ENCODE peak calls at places on chromosomes 13 and 19, in ten cellular contexts. K is endothelial cell of umbilical vein; E is astrocyte of the cerebellum; F is CD4-positive, alpha-beta T cell; X is CD8-positive, alpha-beta T cell; H is fibroblast of pulmonary artery; R is thoracic aorta; I is fibroblast of lung; W is cardiac fibroblast; U is IMR-90. M is an unnamed sample.

GRCh38 chr13:44919103-44919804 is 70.0 kb downstream of the NUFIP1 start:
- DNase-seq in K (no peak), H (no peak), X (no peak), I (no peak), W (no peak), E (no peak), F (no peak), R (no peak), U (no peak), M (peak)

GRCh38 chr19:43662487-43662886 is 7.5 kb downstream of the PLAUR start:
- DNase-seq in R (no peak), U (no peak), E (no peak), F (no peak), X (no peak), K (no peak), H (peak), W (peak), I (no peak), M (no peak)

GRCh38 chr19:6226012-6226411 is 53.8 kb downstream of the MLLT1 start:
- DNase-seq in W (no peak), H (no peak), F (no peak), R (no peak), U (no peak), X (no peak), K (no peak), I (no peak), E (no peak), M (no peak)

GRCh38 chr19:57974434-57974833 is at the start of gene C19orf18:
- DNase-seq in H (no peak), U (no peak), E (no peak), F (no peak), I (no peak), X (no peak), K (no peak), R (no peak), W (no peak), M (no peak)

GRCh38 chr19:3526507-3527244 is 12.3 kb upstream of the TEKTIP1 start:
- DNase-seq in E (no peak), H (no peak), W (no peak), X (no peak), R (no peak), K (no peak), F (no peak), I (no peak), U (no peak), M (peak)

GRCh38 chr19:58326914-58327726 is at the start of gene ZSCAN22:
- DNase-seq in K (peak), E (peak), F (peak), X (peak), H (peak), R (peak), I (peak), W (peak), U (peak), M (peak)

GRCh38 chr19:42158926-42159325 is 26.7 kb upstream of the POU2F2 start:
- DNase-seq in R (no peak), X (no peak), U (no peak), H (peak), W (peak), K (no peak), I (no peak), E (no peak), F (no peak), M (no peak)

GRCh38 chr13:71786815-71787214 is 80.2 kb downstream of the DACH1 start:
- DNase-seq in R (no peak), X (no peak), E (no peak), I (no peak), U (no peak), W (no peak), F (no peak), H (no peak), K (no peak), M (no peak)

GRCh38 chr19:4829001-4829712 is 2.4 kb downstream of the TICAM1 start:
- DNase-seq in E (no peak), I (no peak), H (no peak), U (no peak), W (no peak), K (no peak), R (no peak), F (no peak), X (no peak), M (peak)

GRCh38 chr13:97109256-97109655 is 112.9 kb upstream of the MBNL2 start:
- DNase-seq in I (no peak), E (no peak), X (no peak), W (no peak), R (no peak), H (no peak), K (no peak), U (no peak), F (no peak), M (no peak)

GRCh38 chr13:79492918-79493594 is 12.1 kb downstream of the NDFIP2 start:
- DNase-seq in X (no peak), E (no peak), I (no peak), W (no peak), K (no peak), U (no peak), R (no peak), F (no peak), H (no peak), M (no peak)

GRCh38 chr19:40525234-40526051 is 51.2 kb upstream of the SHKBP1 start:
- DNase-seq in I (no peak), K (no peak), U (no peak), X (no peak), W (no peak), F (no peak), H (no peak), R (no peak), E (no peak), M (no peak)

GRCh38 chr19:34298891-34299510 is 44.6 kb downstream of the GARRE1 start:
- DNase-seq in I (no peak), R (no peak), U (no peak), X (no peak), H (no peak), K (no peak), W (no peak), E (no peak), F (no peak), M (no peak)

GRCh38 chr19:12126707-12127106 is 13.4 kb downstream of the ZNF20 start:
- DNase-seq in F (no peak), I (no peak), W (peak), U (peak), R (no peak), X (peak), H (peak), K (no peak), E (no peak), M (peak)

GRCh38 chr13:49053899-49054298 is 78.2 kb downstream of the FNDC3A start:
- DNase-seq in F (no peak), U (no peak), W (no peak), X (no peak), I (no peak), R (no peak), H (no peak), E (no peak), K (no peak), M (no peak)

GRCh38 chr19:14672043-14672872 is 2.4 kb downstream of the ADGRE3 start:
- DNase-seq in R (no peak), F (no peak), H (no peak), E (no peak), I (no peak), K (no peak), X (no peak), W (no peak), U (no peak), M (no peak)

GRCh38 chr19:5585461-5586299 is 17.9 kb upstream of the TINCR start:
- DNase-seq in K (no peak), F (no peak), I (no peak), E (no peak), H (no peak), W (no peak), R (no peak), X (peak), U (no peak), M (peak)

GRCh38 chr19:17078038-17078919 is 2.7 kb downstream of the MYO9B start:
- DNase-seq in E (no peak), I (no peak), K (no peak), U (no peak), H (no peak), F (no peak), R (no peak), X (no peak), W (no peak), M (no peak)

GRCh38 chr19:3950871-3951861 is 18.3 kb downstream of the NMRK2 start:
- DNase-seq in U (no peak), K (no peak), X (peak), F (no peak), H (no peak), W (no peak), I (peak), E (no peak), R (no peak), M (peak)

GRCh38 chr13:19681517-19681916 is 48.1 kb downstream of the MPHOSPH8 start:
- DNase-seq in H (no peak), W (no peak), E (no peak), R (no peak), I (no peak), F (no peak), U (peak), X (no peak), K (peak), M (no peak)

GRCh38 chr13:95360464-95361097 is 59.3 kb upstream of the ABCC4 start:
- DNase-seq in H (peak), E (no peak), R (no peak), W (no peak), X (no peak), I (peak), K (no peak), F (no peak), U (peak), M (no peak)

GRCh38 chr19:16957151-16957662 is 68.4 kb downstream of the F2RL3 start:
- DNase-seq in K (no peak), R (no peak), I (no peak), E (no peak), U (no peak), F (no peak), W (peak), H (peak), X (no peak), M (no peak)

GRCh38 chr13:31543190-31543589 is 196.1 kb upstream of the RXFP2 start:
- DNase-seq in E (no peak), X (no peak), U (no peak), W (no peak), R (no peak), H (no peak), K (no peak), F (no peak), I (no peak), M (no peak)

GRCh38 chr13:89628567-89628966 is 1718.9 kb upstream of the MIR17HG start:
- DNase-seq in F (no peak), W (no peak), I (no peak), U (no peak), H (no peak), X (no peak), E (no peak), K (no peak), R (no peak), M (no peak)

GRCh38 chr13:31675521-31675953 is 63.8 kb upstream of the RXFP2 start:
- DNase-seq in E (no peak), I (peak), K (no peak), R (no peak), F (no peak), U (no peak), W (peak), H (peak), X (no peak), M (no peak)

GRCh38 chr19:18118420-18119242 is 21.1 kb downstream of the MAST3 start:
- DNase-seq in U (peak), K (no peak), I (peak), H (peak), R (no peak), E (no peak), W (peak), F (no peak), X (no peak), M (no peak)

GRCh38 chr13:75566658-75567057 is 17.1 kb downstream of the UCHL3 start:
- DNase-seq in I (peak), H (peak), R (no peak), K (peak), W (peak), E (peak), X (no peak), U (peak), F (no peak), M (no peak)

GRCh38 chr19:10796653-10797052 is 39.4 kb downstream of the TMED1 start:
- DNase-seq in W (no peak), X (no peak), K (no peak), U (no peak), R (no peak), H (no peak), E (no peak), I (no peak), F (no peak), M (no peak)

GRCh38 chr13:76764429-76764828 is 121.8 kb downstream of the KCTD12 start:
- DNase-seq in I (peak), R (no peak), H (peak), F (no peak), E (no peak), W (peak), U (peak), K (peak), X (no peak), M (no peak)

GRCh38 chr13:39875111-39875510 is 219.6 kb downstream of the COG6 start:
- DNase-seq in K (no peak), U (no peak), E (no peak), I (no peak), H (peak), X (no peak), W (no peak), F (no peak), R (no peak), M (no peak)

GRCh38 chr19:3784607-3785463 is 1.3 kb downstream of the MATK start:
- DNase-seq in I (no peak), E (no peak), F (no peak), U (no peak), K (no peak), R (no peak), H (no peak), X (no peak), W (no peak), M (no peak)

GRCh38 chr13:50672025-50672424 is 171.5 kb downstream of the DLEU7 start:
- DNase-seq in R (no peak), H (no peak), W (no peak), U (no peak), I (no peak), F (no peak), K (no peak), X (no peak), E (no peak), M (peak)

GRCh38 chr19:48859711-48860572 is 8.5 kb downstream of the PLEKHA4 start:
- DNase-seq in X (no peak), E (no peak), R (no peak), K (no peak), H (no peak), W (no peak), F (no peak), I (no peak), U (no peak), M (peak)

GRCh38 chr13:31322025-31322424 is 122.2 kb downstream of the B3GLCT start:
- DNase-seq in X (no peak), K (no peak), F (no peak), H (peak), E (no peak), W (peak), I (peak), U (peak), R (no peak), M (no peak)

GRCh38 chr19:8831373-8831772 is 731 bp downstream of the ZNF558 start:
- DNase-seq in U (no peak), X (no peak), W (no peak), R (no peak), I (no peak), E (no peak), H (no peak), K (no peak), F (no peak), M (no peak)

GRCh38 chr19:2089001-2089711 is 7.0 kb downstream of the MOB3A start:
- DNase-seq in X (no peak), K (peak), R (no peak), F (no peak), E (no peak), W (peak), U (peak), I (no peak), H (peak), M (no peak)

GRCh38 chr19:2089727-2090053 is 6.4 kb downstream of the MOB3A start:
- DNase-seq in W (no peak), U (no peak), K (no peak), R (no peak), X (no peak), E (no peak), H (no peak), I (no peak), F (no peak), M (no peak)

GRCh38 chr19:2083174-2083854 is 12.8 kb downstream of the MOB3A start:
- DNase-seq in R (no peak), E (no peak), F (peak), K (no peak), X (peak), W (no peak), H (no peak), U (no peak), I (no peak), M (no peak)

GRCh38 chr19:2084993-2085720 is 11.0 kb downstream of the MOB3A start:
- DNase-seq in K (peak), F (peak), W (peak), I (no peak), R (no peak), U (no peak), E (no peak), H (peak), X (peak), M (no peak)

DNA sequence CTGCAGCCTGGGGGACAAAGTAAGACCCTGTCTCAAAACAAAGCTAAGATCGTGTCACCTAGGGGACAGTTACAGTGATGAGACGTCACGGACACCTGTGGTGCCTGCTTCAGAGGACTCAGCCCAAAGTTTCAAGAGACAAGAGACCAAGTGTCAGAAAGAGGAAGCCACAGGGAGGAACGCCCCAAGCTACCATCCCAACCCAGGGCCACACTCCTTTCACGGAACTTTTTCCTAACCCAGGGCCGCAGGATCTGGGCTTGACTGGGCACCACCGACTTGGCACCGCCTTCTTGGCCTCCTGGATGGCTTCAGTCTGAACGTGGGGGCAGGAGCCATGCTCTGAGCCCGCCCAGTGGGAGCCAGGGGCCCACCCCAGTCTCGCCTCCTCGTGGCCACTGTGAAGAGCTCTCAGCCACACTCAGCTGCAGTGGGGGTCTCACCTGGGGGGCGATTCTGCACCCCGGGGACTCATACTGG is 8.5 kb downstream of the MOB3A start:
- DNase-seq in X (no peak), F (no peak), R (no peak), W (no peak), H (no peak), I (no peak), K (no peak), E (no peak), U (no peak), M (no peak)
- TF ChIP-seq CTCF in X (no peak), F (no peak), R (no peak), W (no peak), H (no peak), I (no peak), K (no peak), E (no peak), U (no peak), M (no peak)

DNA sequence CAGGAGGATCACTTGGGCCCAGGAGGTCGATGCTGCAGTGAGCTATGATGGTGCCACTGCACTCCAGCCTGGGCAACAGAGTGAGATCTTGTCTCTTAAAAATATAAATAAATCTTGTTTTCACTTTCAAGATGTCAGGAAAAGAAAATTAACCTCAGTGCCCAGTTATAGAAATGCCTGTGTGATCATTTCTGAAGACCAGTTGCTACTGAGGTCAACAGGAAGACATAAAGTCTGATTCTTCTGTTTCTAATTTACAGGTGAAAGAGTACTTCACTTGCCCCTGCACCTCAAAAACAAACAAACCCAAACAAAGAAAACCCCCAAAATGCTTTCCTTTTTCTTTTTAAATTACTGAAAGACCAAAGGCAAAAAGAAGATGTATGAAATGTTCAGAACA is 174.3 kb upstream of the NBEA start:
- DNase-seq in K (no peak), F (no peak), W (no peak), I (no peak), H (no peak), E (no peak), X (no peak), U (no peak), R (no peak), M (no peak)
- TF ChIP-seq CTCF in K (no peak), F (no peak), W (no peak), I (no peak), H (no peak), E (no peak), X (no peak), U (no peak), R (no peak), M (no peak)

DNA sequence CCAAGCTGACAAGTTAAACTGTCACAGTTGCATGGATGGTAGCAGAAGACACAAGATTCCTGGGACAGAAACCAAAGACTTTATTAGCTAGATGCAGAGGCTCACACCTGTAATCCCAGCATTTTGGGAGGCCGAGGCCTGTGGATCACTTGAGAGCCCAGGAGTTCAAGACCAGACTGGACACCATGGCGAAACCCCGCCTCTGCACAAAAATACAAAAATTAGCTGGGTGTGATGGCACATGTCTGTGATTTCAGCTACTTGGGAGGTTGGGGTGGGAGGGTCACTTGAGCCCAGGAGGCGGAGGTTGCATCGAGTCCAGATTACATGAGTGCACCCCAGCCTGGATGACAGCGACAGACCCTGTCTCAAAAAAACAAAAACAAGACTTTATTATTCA is 346.6 kb downstream of the IRS2 start:
- DNase-seq in H (no peak), U (no peak), F (no peak), R (no peak), K (no peak), X (no peak), I (no peak), E (no peak), W (no peak), M (no peak)
- TF ChIP-seq CTCF in H (no peak), U (no peak), F (no peak), R (no peak), K (no peak), X (no peak), I (no peak), E (no peak), W (no peak), M (no peak)

GRCh38 chr19:317710-318508 is 26.7 kb downstream of the MIER2 start:
- DNase-seq in E (no peak), F (no peak), R (no peak), H (no peak), I (no peak), W (no peak), K (no peak), U (no peak), X (no peak), M (no peak)
- TF ChIP-seq CTCF in E (peak), F (no peak), R (no peak), H (no peak), I (no peak), W (peak), K (peak), U (no peak), X (no peak), M (no peak)

GRCh38 chr19:37172368-37173366 is at the start of gene ZNF585A:
- DNase-seq in H (peak), K (peak), X (peak), I (peak), E (peak), W (peak), U (peak), R (peak), F (peak), M (peak)
- TF ChIP-seq CTCF in H (peak), K (no peak), X (no peak), I (peak), E (peak), W (peak), U (peak), R (no peak), F (no peak), M (no peak)

DNA sequence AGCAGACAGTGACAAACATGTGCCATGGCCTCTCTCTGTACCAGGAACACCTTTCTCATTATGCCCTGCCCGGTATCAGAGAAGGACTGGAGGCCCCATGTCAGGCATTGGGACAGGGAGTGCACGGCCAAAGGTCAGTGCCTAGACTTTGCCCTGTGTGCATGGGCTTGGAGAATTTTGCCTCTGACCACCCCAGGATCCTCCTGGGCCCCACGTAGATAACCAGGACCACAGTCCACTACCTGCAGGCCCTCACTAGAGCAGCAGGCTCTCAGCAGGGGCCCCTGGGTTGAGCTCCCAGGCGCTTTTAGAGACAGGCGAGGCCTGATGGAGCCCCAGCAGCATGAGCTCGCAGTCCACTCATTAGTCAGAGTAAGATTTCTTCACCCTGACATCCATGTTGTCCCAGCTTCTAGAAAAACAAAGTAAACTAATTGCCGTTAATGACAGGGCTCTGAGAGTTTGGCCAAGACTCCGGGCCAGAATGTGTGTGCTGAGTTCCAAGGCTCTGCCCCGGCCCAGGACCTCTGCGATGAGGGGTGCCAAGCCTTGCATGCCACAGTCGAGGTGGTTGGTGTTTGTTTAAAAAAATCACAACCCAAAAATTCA is 42.7 kb downstream of the CAPN12 start:
- DNase-seq in R (no peak), H (no peak), I (peak), K (no peak), X (no peak), F (no peak), E (no peak), U (peak), W (no peak), M (no peak)
- TF ChIP-seq CTCF in R (no peak), H (no peak), I (no peak), K (no peak), X (no peak), F (no peak), E (no peak), U (no peak), W (no peak), M (no peak)

M was measured in pancreas.